ENCODE peak calls at places on chromosomes 7 and 10, in eight cellular contexts. X is astrocyte of the cerebellum, Z is coronary artery, C is HFF-Myc, Q is AG04450, K is GM06990, G is endothelial cell, B is fibroblast of lung. O is an unnamed sample.

GRCh38 chr10:50470345-50470744 is 153.4 kb downstream of the SGMS1 start:
- DNase-seq in X (no peak), Z (no peak), C (no peak), Q (no peak), K (no peak), G (peak; percentile 4), B (no peak), O (no peak)

GRCh38 chr10:21989453-21990154 is 13.9 kb downstream of the DNAJC1 start:
- DNase-seq in X (peak; percentile 64), Z (no peak), C (no peak), Q (no peak), K (peak; percentile 9), G (peak; percentile 31), B (peak; percentile 63), O (peak; percentile 45)

GRCh38 chr10:113957013-113957412 is 86.7 kb upstream of the ADRB1 start:
- DNase-seq in X (peak; percentile 90), Z (no peak), C (peak; percentile 36), Q (peak; percentile 80), K (no peak), G (no peak), B (peak; percentile 93), O (no peak)

GRCh38 chr10:12414278-12414988 is 65.1 kb downstream of the CAMK1D start:
- DNase-seq in X (peak; percentile 66), Z (no peak), C (no peak), Q (no peak), K (no peak), G (no peak), B (no peak), O (no peak)

GRCh38 chr7:2008936-2009540 is 223.7 kb downstream of the MAD1L1 start:
- DNase-seq in X (no peak), Z (peak; percentile 52), C (no peak), Q (no peak), K (no peak), G (no peak), B (no peak), O (no peak)

GRCh38 chr7:28961972-28962371 is 3.8 kb upstream of the TRIL start:
- DNase-seq in X (no peak), Z (no peak), C (no peak), Q (no peak), K (no peak), G (no peak), B (no peak), O (no peak)

GRCh38 chr7:95434501-95435421 is at the start of gene PON2:
- DNase-seq in X (peak; percentile 42), Z (peak; percentile 84), C (peak; percentile 32), Q (peak; percentile 34), K (peak; percentile 88), G (peak; percentile 82), B (peak; percentile 84), O (peak; percentile 90)

GRCh38 chr7:46383605-46384004 is 462.5 kb upstream of the IGFBP3 start:
- DNase-seq in X (no peak), Z (no peak), C (no peak), Q (no peak), K (no peak), G (no peak), B (peak; percentile 61), O (no peak)

GRCh38 chr10:31618541-31619291 is 299.7 kb downstream of the ZEB1 start:
- DNase-seq in X (peak; percentile 55), Z (peak; percentile 74), C (no peak), Q (no peak), K (no peak), G (no peak), B (peak; percentile 91), O (no peak)

GRCh38 chr10:8910314-8910713 is 855.8 kb downstream of the GATA3 start:
- DNase-seq in X (no peak), Z (no peak), C (no peak), Q (no peak), K (no peak), G (no peak), B (no peak), O (no peak)

GRCh38 chr7:108406474-108406873 is 49.8 kb downstream of the NRCAM start:
- DNase-seq in X (peak; percentile 31), Z (no peak), C (no peak), Q (peak; percentile 11), K (no peak), G (no peak), B (peak; percentile 98), O (no peak)

GRCh38 chr10:68897336-68897741 is 3.8 kb upstream of the DDX50 start:
- DNase-seq in X (peak; percentile 66), Z (no peak), C (peak; percentile 58), Q (peak; percentile 38), K (no peak), G (peak; percentile 67), B (peak; percentile 87), O (peak; percentile 49)

GRCh38 chr10:2392145-2392812 is 655.0 kb upstream of the ADARB2 start:
- DNase-seq in X (no peak), Z (peak; percentile 75), C (no peak), Q (no peak), K (peak; percentile 3), G (no peak), B (no peak), O (peak; percentile 31)

DNA sequence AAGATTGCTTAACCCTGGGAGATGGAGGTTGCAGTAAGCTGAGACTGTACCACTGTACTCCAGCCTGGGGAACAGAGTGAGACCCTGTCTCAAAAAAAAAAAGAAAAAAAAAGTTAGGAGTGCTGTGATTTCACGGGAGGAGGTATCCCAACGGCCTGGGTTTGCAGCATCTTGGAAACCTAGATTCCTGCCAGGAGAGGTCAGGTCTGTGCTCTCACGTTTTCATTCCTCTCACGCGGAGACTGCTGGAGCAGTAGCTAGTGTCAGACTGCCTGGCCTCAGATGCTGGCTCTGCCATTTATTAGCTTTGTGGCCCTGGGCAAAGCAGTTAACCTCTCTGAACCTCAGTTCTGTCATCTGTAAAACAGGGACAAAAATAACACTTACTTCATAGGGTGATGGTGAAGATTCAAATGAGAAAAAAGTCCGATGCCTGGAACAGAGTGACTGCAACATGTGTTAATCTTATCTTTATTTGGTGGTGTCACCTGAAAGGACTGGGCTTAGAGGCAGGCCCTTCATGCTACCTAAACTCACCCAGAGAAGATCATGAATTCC is 94.9 kb downstream of the GAD2 start:
- DNase-seq in X (no peak), Z (no peak), C (no peak), Q (no peak), K (no peak), G (peak; percentile 6), B (no peak), O (no peak)
- TF ChIP-seq CTCF in X (no peak), Z (no peak), C (no peak), Q (no peak), K (no peak), G (no peak), B (no peak), O (no peak)

GRCh38 chr10:110226926-110227641 is 19.7 kb downstream of the MXI1 start:
- DNase-seq in X (no peak), Z (peak; percentile 85), C (no peak), Q (no peak), K (peak; percentile 63), G (peak; percentile 28), B (no peak), O (peak; percentile 90)
- TF ChIP-seq CTCF in X (no peak), Z (no peak), C (no peak), Q (no peak), K (no peak), G (no peak), B (no peak), O (no peak)

GRCh38 chr7:149319376-149319775 is 57.4 kb downstream of the ZNF783 start:
- DNase-seq in X (no peak), Z (no peak), C (no peak), Q (no peak), K (no peak), G (no peak), B (no peak), O (no peak)
- TF ChIP-seq CTCF in X (no peak), Z (no peak), C (no peak), Q (no peak), K (no peak), G (no peak), B (no peak), O (no peak)

GRCh38 chr10:91908358-91909177 is 718 bp downstream of the FGFBP3 start:
- DNase-seq in X (no peak), Z (peak; percentile 84), C (peak; percentile 61), Q (no peak), K (peak; percentile 86), G (peak; percentile 77), B (peak; percentile 80), O (peak; percentile 90)
- TF ChIP-seq CTCF in X (peak; percentile 27), Z (no peak), C (peak; percentile 40), Q (peak; percentile 20), K (peak; percentile 75), G (no peak), B (peak; percentile 7), O (peak; percentile 55)

GRCh38 chr7:3861941-3862340 is 560.9 kb downstream of the SDK1 start:
- DNase-seq in X (peak; percentile 28), Z (no peak), C (no peak), Q (peak; percentile 26), K (no peak), G (no peak), B (peak; percentile 94), O (no peak)
- TF ChIP-seq CTCF in X (no peak), Z (no peak), C (no peak), Q (no peak), K (no peak), G (no peak), B (no peak), O (no peak)

GRCh38 chr10:5285186-5285585 is 79.6 kb upstream of the UCN3 start:
- DNase-seq in X (no peak), Z (no peak), C (no peak), Q (no peak), K (no peak), G (no peak), B (no peak), O (no peak)

GRCh38 chr10:5283305-5284158 is 81.2 kb upstream of the UCN3 start:
- DNase-seq in X (peak; percentile 6), Z (no peak), C (no peak), Q (peak; percentile 27), K (no peak), G (peak; percentile 58), B (peak; percentile 66), O (peak; percentile 24)

GRCh38 chr10:5282137-5282536 is 82.6 kb upstream of the UCN3 start:
- DNase-seq in X (no peak), Z (no peak), C (no peak), Q (no peak), K (no peak), G (no peak), B (no peak), O (no peak)

GRCh38 chr10:5281355-5281754 is 83.4 kb upstream of the UCN3 start:
- DNase-seq in X (no peak), Z (no peak), C (no peak), Q (no peak), K (no peak), G (no peak), B (no peak), O (no peak)

GRCh38 chr10:5284311-5285057 is 80.3 kb upstream of the UCN3 start:
- DNase-seq in X (no peak), Z (no peak), C (no peak), Q (no peak), K (no peak), G (no peak), B (peak; percentile 38), O (peak; percentile 11)
- TF ChIP-seq CTCF in X (no peak), Z (no peak), C (no peak), Q (no peak), K (no peak), G (no peak), B (no peak), O (no peak)